ENCODE peak calls at places on chromosomes 6 and 20, in six cellular contexts. P is heart right ventricle, Q is coronary artery, I is adrenal gland, M is H9, N is prostate gland. J is an unnamed sample.

GRCh38 chr6:118719351-118720124 is 68.1 kb upstream of the CEP85L start:
- DNase-seq in P (no peak), Q (no peak), I (no peak), M (no peak), N (no peak), J (no peak)

GRCh38 chr6:55443238-55444134 is 116.2 kb downstream of the GFRAL start:
- DNase-seq in P (no peak), Q (no peak), I (no peak), M (no peak), N (no peak), J (no peak)

GRCh38 chr6:41199427-41200246 is 1.3 kb downstream of the TREML2 start:
- DNase-seq in P (no peak), Q (no peak), I (no peak), M (no peak), N (no peak), J (no peak)

GRCh38 chr20:20713244-20713765 is 861 bp upstream of the RALGAPA2 start:
- DNase-seq in P (no peak), Q (no peak), I (peak; percentile 18), M (no peak), N (no peak), J (no peak)

GRCh38 chr20:42281801-42282200 is 663.6 kb upstream of the CHD6 start:
- DNase-seq in P (no peak), Q (no peak), I (no peak), M (no peak), N (no peak), J (no peak)

GRCh38 chr6:142323377-142323776 is 21.6 kb downstream of the ADGRG6 start:
- DNase-seq in P (no peak), Q (no peak), I (no peak), M (no peak), N (no peak), J (no peak)

GRCh38 chr6:113723182-113723581 is 134.0 kb upstream of the MARCKS start:
- DNase-seq in P (no peak), Q (no peak), I (no peak), M (no peak), N (no peak), J (no peak)

GRCh38 chr20:44762466-44763140 is 16.9 kb downstream of the KCNK15 start:
- DNase-seq in P (peak; percentile 63), Q (no peak), I (no peak), M (no peak), N (no peak), J (no peak)

GRCh38 chr6:148513145-148514071 is 170.8 kb downstream of the SASH1 start:
- DNase-seq in P (peak; percentile 62), Q (no peak), I (no peak), M (no peak), N (no peak), J (no peak)

GRCh38 chr6:134002821-134003220 is 49.6 kb downstream of the SLC2A12 start:
- DNase-seq in P (no peak), Q (no peak), I (no peak), M (no peak), N (no peak), J (no peak)

GRCh38 chr6:17865243-17865642 is 122.2 kb downstream of the KIF13A start:
- DNase-seq in P (no peak), Q (no peak), I (no peak), M (no peak), N (peak; percentile 91), J (no peak)

GRCh38 chr6:16800942-16801341 is 39.7 kb upstream of the ATXN1 start:
- DNase-seq in P (no peak), Q (no peak), I (no peak), M (no peak), N (no peak), J (no peak)

GRCh38 chr20:51381557-51381956 is 161.0 kb downstream of the NFATC2 start:
- DNase-seq in P (no peak), Q (no peak), I (no peak), M (no peak), N (no peak), J (no peak)
- TF ChIP-seq CTCF in P (no peak), Q (no peak), I (no peak), M (peak; percentile 49), N (no peak), J (no peak)

GRCh38 chr6:163339466-163339865 is 75.1 kb upstream of the QKI start:
- DNase-seq in P (no peak), Q (no peak), I (no peak), M (no peak), N (no peak), J (no peak)

GRCh38 chr6:163341224-163341623 is 73.3 kb upstream of the QKI start:
- DNase-seq in P (no peak), Q (peak; percentile 65), I (no peak), M (no peak), N (no peak), J (no peak)

GRCh38 chr6:163338671-163339405 is 75.7 kb upstream of the QKI start:
- DNase-seq in P (peak; percentile 72), Q (no peak), I (peak; percentile 16), M (no peak), N (no peak), J (no peak)

GRCh38 chr6:163341671-163342070 is 72.8 kb upstream of the QKI start:
- DNase-seq in P (no peak), Q (no peak), I (no peak), M (no peak), N (no peak), J (no peak)

DNA sequence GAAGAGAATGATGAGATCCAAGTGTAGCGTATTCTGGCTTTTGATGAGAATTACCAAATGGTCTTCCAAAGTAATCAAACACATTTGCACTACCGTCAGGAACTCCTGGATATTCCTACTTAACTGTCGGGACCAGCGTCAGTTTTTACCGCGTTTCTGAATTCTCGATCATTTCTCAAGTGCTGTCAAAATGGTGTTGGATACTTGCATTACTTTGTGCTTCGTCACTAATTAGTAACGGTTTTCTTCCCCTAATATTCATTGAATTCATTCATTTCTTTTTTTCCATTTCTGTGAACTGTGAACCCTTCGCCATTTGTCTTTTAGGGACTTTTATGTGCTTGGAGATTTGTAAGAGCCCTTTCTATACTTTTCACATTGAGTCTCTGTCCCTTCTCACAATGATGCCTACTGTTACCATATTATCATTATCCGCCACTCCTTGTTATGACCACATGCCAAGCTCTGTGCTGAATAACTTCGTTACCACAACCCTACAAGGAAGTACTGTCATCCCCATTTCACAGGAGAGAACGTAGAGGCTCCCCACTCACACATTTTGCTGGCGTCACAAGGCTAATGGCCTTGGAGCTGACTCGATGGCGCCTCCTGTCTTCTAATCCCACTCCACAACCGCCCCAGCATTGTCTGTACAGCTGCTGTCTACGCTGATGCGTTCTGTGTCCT is 74.2 kb upstream of the QKI start:
- DNase-seq in P (no peak), Q (no peak), I (no peak), M (no peak), N (no peak), J (no peak)
- TF ChIP-seq CTCF in P (no peak), Q (no peak), I (no peak), M (peak; percentile 55), N (no peak), J (no peak)

DNA sequence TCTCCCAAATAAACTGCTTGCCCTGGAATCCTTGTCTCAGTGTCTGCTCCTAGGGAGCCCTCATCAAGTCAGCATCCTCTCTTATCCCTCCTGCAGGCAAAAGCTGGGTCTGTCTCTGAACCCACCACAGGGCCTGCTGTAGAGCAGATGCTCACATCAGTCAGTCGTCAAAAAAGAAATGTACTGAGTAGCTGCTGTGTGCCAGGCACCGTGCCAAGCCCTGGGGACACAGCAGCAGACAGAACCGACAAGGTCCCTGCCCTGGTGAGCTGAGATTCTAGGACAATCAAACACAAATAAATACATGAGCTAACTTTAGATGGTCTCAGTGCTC is 68.5 kb downstream of the EYA2 start:
- DNase-seq in P (no peak), Q (no peak), I (no peak), M (no peak), N (peak; percentile 51), J (no peak)
- TF ChIP-seq CTCF in P (no peak), Q (no peak), I (no peak), M (no peak), N (no peak), J (no peak)

GRCh38 chr6:95866732-95867131 is 149.0 kb upstream of the FUT9 start:
- DNase-seq in P (no peak), Q (no peak), I (peak; percentile 3), M (peak; percentile 39), N (no peak), J (no peak)
- TF ChIP-seq CTCF in P (peak; percentile 51), Q (no peak), I (no peak), M (peak; percentile 77), N (peak; percentile 15), J (no peak)